ENCODE peak calls at places on chromosomes 7 and 10, in ten cellular contexts. W is HCT116, X is Panc1, T is prostate gland, L is transverse colon, M is esophagus muscularis mucosa, H is spleen, E is sigmoid colon, P is K562, N is suprapubic skin. B is an unnamed sample.

GRCh38 chr7:81608748-81609382 is 161.0 kb downstream of the HGF start:
- DNase-seq in X (no peak), N (no peak), W (no peak), P (no peak), T (no peak), H (no peak), M (no peak), E (no peak), L (no peak), B (no peak)

GRCh38 chr10:120266037-120266436 is 191.0 kb upstream of the PLPP4 start:
- DNase-seq in N (no peak), W (no peak), T (no peak), X (no peak), P (no peak), E (no peak), L (no peak), H (no peak), M (no peak), B (no peak)

GRCh38 chr7:148962823-148963582 is 65.3 kb downstream of the PDIA4 start:
- DNase-seq in X (peak), W (peak), E (peak), M (no peak), T (peak), P (peak), N (no peak), H (peak), L (peak), B (no peak)

GRCh38 chr10:13001041-13001886 is at the start of gene CCDC3:
- DNase-seq in H (no peak), W (no peak), N (no peak), X (no peak), T (peak), L (no peak), P (peak), M (no peak), E (no peak), B (no peak)

GRCh38 chr10:48470893-48471805 is 133.7 kb downstream of the ARHGAP22 start:
- DNase-seq in L (no peak), M (no peak), P (peak), W (no peak), T (no peak), N (peak), H (peak), X (no peak), E (peak), B (no peak)

GRCh38 chr7:157439761-157440160 is 103.0 kb downstream of the DNAJB6 start:
- DNase-seq in X (no peak), E (peak), P (no peak), L (no peak), N (peak), T (no peak), W (no peak), M (no peak), H (peak), B (no peak)

GRCh38 chr7:22356010-22356854 is 722 bp downstream of the RAPGEF5 start:
- DNase-seq in L (peak), P (no peak), T (no peak), H (peak), E (no peak), W (no peak), N (no peak), X (no peak), M (no peak), B (no peak)

GRCh38 chr7:80584778-80585177 is 53.7 kb upstream of the CD36 start:
- DNase-seq in T (no peak), E (no peak), P (no peak), W (no peak), N (no peak), M (no peak), L (no peak), H (no peak), X (no peak), B (no peak)

GRCh38 chr10:124865676-124866075 is 64.1 kb downstream of the ABRAXAS2 start:
- DNase-seq in X (no peak), E (no peak), P (no peak), M (no peak), N (no peak), T (no peak), H (no peak), W (no peak), L (no peak), B (no peak)

GRCh38 chr10:36163827-36164226 is 521.7 kb upstream of the FZD8 start:
- DNase-seq in H (no peak), N (no peak), T (no peak), L (no peak), X (no peak), E (no peak), P (no peak), M (no peak), W (no peak), B (no peak)

GRCh38 chr7:69603937-69604494 is 5.7 kb downstream of the AUTS2 start:
- DNase-seq in X (no peak), W (no peak), N (no peak), T (no peak), H (no peak), P (no peak), M (no peak), E (no peak), L (no peak), B (no peak)

GRCh38 chr10:15588635-15589081 is 131.1 kb downstream of the ITGA8 start:
- DNase-seq in M (no peak), P (no peak), H (no peak), X (no peak), N (no peak), T (no peak), L (no peak), E (no peak), W (no peak), B (no peak)

GRCh38 chr7:26653430-26653911 is 210.9 kb downstream of the SKAP2 start:
- DNase-seq in E (no peak), T (no peak), W (no peak), H (no peak), X (no peak), P (no peak), M (no peak), L (peak), N (no peak), B (no peak)

GRCh38 chr7:119197872-119198527 is 973.5 kb downstream of the ANKRD7 start:
- DNase-seq in M (no peak), P (no peak), X (peak), E (no peak), H (no peak), T (peak), L (no peak), W (peak), N (no peak), B (peak)

GRCh38 chr7:33705333-33705833 is 200.0 kb upstream of the BMPER start:
- DNase-seq in W (no peak), T (no peak), E (no peak), N (no peak), M (no peak), H (no peak), X (no peak), L (no peak), P (no peak), B (no peak)

GRCh38 chr7:112103246-112103645 is 103.0 kb downstream of the DOCK4 start:
- DNase-seq in W (no peak), T (no peak), P (no peak), N (no peak), M (no peak), L (peak), X (no peak), H (no peak), E (no peak), B (no peak)

GRCh38 chr10:43234471-43235041 is 32.3 kb downstream of the RASGEF1A start:
- DNase-seq in H (peak), T (no peak), L (no peak), X (no peak), W (no peak), M (no peak), P (no peak), N (peak), E (peak), B (no peak)

GRCh38 chr10:78337646-78338391 is 304.2 kb downstream of the RPS24 start:
- DNase-seq in W (no peak), M (peak), P (no peak), H (peak), X (no peak), N (peak), E (peak), L (no peak), T (peak), B (peak)

GRCh38 chr10:126208736-126209317 is 179.4 kb downstream of the ADAM12 start:
- DNase-seq in M (no peak), H (no peak), T (no peak), N (no peak), X (no peak), P (no peak), L (no peak), E (no peak), W (no peak), B (no peak)

GRCh38 chr7:101650579-101651081 is 21.5 kb upstream of the MYL10 start:
- DNase-seq in P (no peak), H (no peak), T (no peak), W (no peak), N (no peak), M (no peak), E (no peak), L (no peak), X (no peak), B (no peak)

GRCh38 chr10:12165992-12166775 is 29.5 kb downstream of the NUDT5 start:
- DNase-seq in T (no peak), X (no peak), N (no peak), H (no peak), E (no peak), L (no peak), W (no peak), P (no peak), M (no peak), B (no peak)

GRCh38 chr10:79207096-79207357 is 138.3 kb downstream of the ZMIZ1 start:
- DNase-seq in T (no peak), M (no peak), E (no peak), X (no peak), H (no peak), W (no peak), P (no peak), N (no peak), L (no peak), B (no peak)

GRCh38 chr7:39504963-39505362 is 61.2 kb upstream of the YAE1 start:
- DNase-seq in N (no peak), T (no peak), X (no peak), P (no peak), H (no peak), M (peak), W (peak), L (no peak), E (no peak), B (no peak)

GRCh38 chr10:271201-271600 is 135.9 kb downstream of the ZMYND11 start:
- DNase-seq in N (no peak), H (no peak), L (no peak), M (no peak), X (no peak), P (no peak), E (no peak), T (no peak), W (no peak), B (no peak)

GRCh38 chr7:108211382-108212201 is 81.4 kb upstream of the LAMB4 start:
- DNase-seq in P (peak), N (no peak), L (peak), H (no peak), M (no peak), W (peak), E (no peak), T (no peak), X (no peak), B (no peak)

GRCh38 chr7:84139986-84140729 is 54.4 kb downstream of the SEMA3A start:
- DNase-seq in M (no peak), N (no peak), T (no peak), H (no peak), E (no peak), W (no peak), L (no peak), X (no peak), P (no peak), B (no peak)

GRCh38 chr10:128922619-128923018 is 544.4 kb upstream of the MGMT start:
- DNase-seq in X (no peak), H (no peak), W (no peak), E (no peak), T (no peak), P (no peak), N (no peak), L (no peak), M (no peak), B (no peak)

GRCh38 chr7:22129166-22129565 is 183.5 kb upstream of the CDCA7L start:
- DNase-seq in N (no peak), E (no peak), T (no peak), P (no peak), W (no peak), X (no peak), H (no peak), M (no peak), L (no peak), B (no peak)

GRCh38 chr7:157910446-157910845 is 573.6 kb downstream of the DNAJB6 start:
- DNase-seq in L (no peak), T (no peak), H (no peak), N (no peak), E (no peak), P (no peak), M (no peak), W (no peak), X (no peak), B (no peak)

GRCh38 chr10:99849057-99849456 is 66.6 kb downstream of the ABCC2 start:
- DNase-seq in M (no peak), N (no peak), T (no peak), E (no peak), W (no peak), X (no peak), H (no peak), L (no peak), P (no peak), B (no peak)

GRCh38 chr7:29106128-29106988 is 40.0 kb downstream of the CPVL start:
- DNase-seq in X (peak), L (no peak), N (no peak), W (peak), E (no peak), H (no peak), T (peak), P (no peak), M (no peak), B (no peak)

GRCh38 chr10:1414893-1415292 is 322.4 kb downstream of the ADARB2 start:
- DNase-seq in P (no peak), X (no peak), L (no peak), H (no peak), E (no peak), T (no peak), W (no peak), M (no peak), N (no peak), B (no peak)

GRCh38 chr10:49534670-49535381 is 4.1 kb downstream of the ERCC6 start:
- DNase-seq in W (no peak), H (no peak), E (no peak), X (no peak), N (no peak), M (no peak), T (no peak), P (no peak), L (no peak), B (no peak)
- TF ChIP-seq POLR2AphosphoS5 in W (no peak), H (no peak), E (no peak), X (no peak), N (no peak), M (no peak), T (no peak), P (no peak), L (no peak), B (no peak)

GRCh38 chr10:76697923-76698322 is 939.7 kb downstream of the KCNMA1 start:
- DNase-seq in P (no peak), M (no peak), L (no peak), E (no peak), N (no peak), W (no peak), H (no peak), T (no peak), X (no peak), B (no peak)
- TF ChIP-seq CTCF in P (no peak), M (no peak), L (no peak), E (no peak), N (no peak), W (no peak), H (no peak), T (no peak), X (peak), B (no peak)

DNA sequence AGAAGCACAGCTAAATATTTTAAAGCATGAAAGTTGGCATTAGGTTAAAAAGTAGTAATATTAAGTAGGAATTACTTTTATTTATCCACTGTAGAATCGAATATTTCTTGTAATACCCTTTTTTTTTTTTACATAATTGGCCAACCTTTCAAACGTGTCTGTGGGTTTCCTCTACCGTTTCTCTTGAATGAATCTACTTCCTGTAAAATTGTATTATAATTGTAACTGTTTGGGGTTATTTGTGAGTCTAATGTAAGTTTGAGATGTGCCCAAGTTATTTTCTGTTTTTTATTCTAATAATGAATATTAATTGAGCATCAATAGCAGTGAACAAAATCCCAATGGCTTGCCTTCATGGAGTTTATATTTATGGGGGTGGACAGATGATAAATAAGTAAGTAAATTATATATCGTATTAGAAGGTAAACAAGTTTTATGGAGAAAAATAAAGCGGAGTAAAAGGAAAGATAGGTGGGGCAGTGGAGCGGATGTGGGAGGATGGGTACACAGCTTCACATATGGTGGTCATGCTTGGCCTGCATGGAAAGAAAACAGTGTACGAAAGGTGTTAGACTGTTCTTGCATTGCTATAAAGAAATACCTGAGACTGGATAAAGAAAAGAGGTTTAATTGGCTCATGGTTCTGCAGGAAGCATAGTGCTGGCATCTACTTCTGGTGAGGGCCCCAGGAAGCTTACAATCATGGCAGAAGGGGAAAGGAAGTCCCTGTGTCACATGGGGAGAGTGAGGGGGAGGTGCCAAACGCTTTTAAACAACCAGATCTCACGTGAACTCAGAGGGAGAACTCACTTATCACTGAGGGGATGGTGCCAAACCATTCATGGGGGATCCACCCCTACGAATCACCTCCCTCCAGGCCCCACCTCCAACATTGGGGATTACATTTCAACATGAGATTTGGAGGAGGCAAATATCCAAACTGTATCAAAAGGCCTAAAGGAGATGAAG is 5.4 kb downstream of the TSPAN13 start:
- DNase-seq in E (no peak), W (no peak), X (no peak), H (no peak), L (no peak), P (no peak), N (no peak), M (no peak), T (no peak), B (no peak)
- H3K4me3 ChIP-seq in E (no peak), W (no peak), X (no peak), H (no peak), L (no peak), P (no peak), N (no peak), M (no peak), T (no peak), B (no peak)

GRCh38 chr7:85510287-85510686 is 323.4 kb upstream of the SEMA3D start:
- DNase-seq in P (no peak), L (no peak), N (no peak), E (no peak), H (no peak), X (no peak), W (no peak), M (no peak), T (no peak), B (no peak)
- TF ChIP-seq POLR2AphosphoS5 in P (no peak), L (no peak), N (no peak), E (no peak), H (no peak), X (no peak), W (no peak), M (no peak), T (no peak), B (no peak)

DNA sequence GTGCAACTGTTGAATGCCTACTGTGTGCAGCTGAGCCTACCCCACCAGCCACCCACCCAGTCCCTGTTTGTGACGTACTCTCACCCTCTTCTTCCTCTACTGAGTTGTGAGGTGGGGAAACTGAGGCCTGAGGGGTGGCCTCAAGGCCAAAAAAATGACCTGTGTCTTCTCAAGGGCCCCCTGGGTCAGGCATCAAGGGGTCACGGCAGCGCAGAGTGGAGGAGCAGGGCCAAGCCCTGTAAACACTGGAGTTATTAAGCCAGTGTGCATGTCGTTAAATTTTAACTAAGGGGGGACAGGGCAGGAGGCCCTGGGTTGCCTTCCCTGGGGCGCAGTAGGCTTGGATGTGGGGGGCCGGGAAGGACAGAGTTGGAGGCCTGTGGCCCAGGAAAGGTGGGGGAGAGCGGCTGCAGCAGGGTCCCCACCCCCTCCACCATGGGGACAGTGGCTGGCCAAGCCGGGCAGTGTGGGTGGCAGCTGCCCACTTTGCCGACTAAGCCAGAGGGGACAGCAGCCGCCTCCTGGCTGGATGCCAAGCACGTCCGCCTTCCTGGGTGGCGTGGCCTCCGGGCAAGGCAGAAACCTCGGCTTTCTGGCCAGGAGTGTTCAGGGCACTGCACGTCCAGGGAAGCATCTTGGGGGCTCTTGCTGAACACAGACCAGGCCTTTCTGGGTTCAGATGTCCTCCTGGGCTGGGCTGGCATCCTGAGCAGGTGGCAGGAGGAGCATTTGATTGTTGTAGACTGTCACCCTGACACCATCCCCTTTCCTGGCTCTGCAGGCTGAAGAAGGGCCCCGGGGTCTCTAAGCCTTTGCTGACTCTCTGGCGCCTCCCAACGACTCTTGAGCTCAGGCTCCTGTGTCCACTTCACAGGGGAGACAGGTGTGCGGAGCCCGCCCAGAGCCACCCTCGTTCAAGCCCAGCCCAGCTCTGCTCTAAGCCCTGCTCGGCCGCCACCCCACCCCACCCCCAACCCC is 1.9 kb downstream of the SLC29A4 start:
- DNase-seq in P (peak), E (no peak), L (peak), W (peak), T (no peak), N (no peak), M (no peak), H (no peak), X (no peak), B (no peak)
- TF ChIP-seq CTCF in P (peak), E (no peak), L (no peak), W (peak), T (no peak), N (no peak), M (no peak), H (no peak), X (peak), B (no peak)

GRCh38 chr10:31978158-31978483 is 49.5 kb upstream of the ARHGAP12 start:
- DNase-seq in E (no peak), L (no peak), T (no peak), M (no peak), W (no peak), P (no peak), N (no peak), H (no peak), X (no peak), B (no peak)
- H3K4me3 ChIP-seq in E (no peak), L (no peak), T (no peak), M (no peak), W (no peak), P (no peak), N (no peak), H (no peak), X (no peak), B (no peak)

DNA sequence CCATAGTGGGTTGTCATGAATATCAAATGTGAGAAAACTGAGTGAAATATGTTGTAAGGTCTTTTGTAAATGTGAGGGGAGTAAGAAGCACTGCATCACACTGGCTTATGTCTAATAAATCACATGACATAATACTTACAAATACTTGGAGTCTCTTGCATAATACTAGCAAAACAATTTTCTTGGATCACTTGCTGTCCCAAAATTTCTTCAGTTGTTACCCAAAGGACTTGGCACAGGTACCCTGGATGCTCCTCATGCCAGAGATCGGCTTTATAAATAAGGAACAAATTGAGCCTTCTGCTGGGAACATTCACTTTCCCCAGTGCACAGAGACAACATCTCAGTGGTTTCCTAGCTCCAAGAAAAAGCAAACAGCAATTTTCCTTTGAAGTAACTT is 5.0 kb upstream of the LRIT2 start:
- DNase-seq in M (no peak), H (no peak), E (peak), N (peak), L (no peak), T (peak), W (no peak), X (no peak), P (no peak), B (no peak)
- TF ChIP-seq POLR2AphosphoS5 in M (no peak), H (no peak), E (no peak), N (no peak), L (no peak), T (peak), W (no peak), X (no peak), P (no peak), B (no peak)